ENCODE peak calls at places on chromosomes 6 and 20, in seven cellular contexts. N is T-cell; F is NCI-H2081; L is RPMI8226; W is activated T-cell treated with anti-CD3 and anti-CD28 coated beads, Interleukin-2, amount 50 U/mL, for 24 hours; B is ovary; J is iPS-NIHi11. K is an unnamed sample.

GRCh38 chr6:44297063-44298038 is 15.8 kb downstream of the AARS2 start:
- DNase-seq in B (peak; percentile 67), W (peak; percentile 76), L (peak; percentile 47), F (peak; percentile 63), N (peak; percentile 55), J (peak; percentile 87), K (no peak)

GRCh38 chr20:60453847-60454246 is 495.6 kb downstream of the CDH26 start:
- DNase-seq in N (no peak), L (no peak), B (no peak), J (peak; percentile 60), F (no peak), W (no peak), K (no peak)

GRCh38 chr20:60138263-60139127 is 180.3 kb downstream of the CDH26 start:
- DNase-seq in L (peak; percentile 83), B (peak; percentile 39), F (no peak), N (no peak), J (no peak), W (peak; percentile 66), K (no peak)

GRCh38 chr20:11890331-11891080 is 27.2 kb upstream of the BTBD3 start:
- DNase-seq in N (peak; percentile 24), W (peak; percentile 72), B (peak; percentile 90), L (peak; percentile 73), J (peak; percentile 91), F (peak; percentile 94), K (peak; percentile 91)

GRCh38 chr6:45663181-45664180 is 285.7 kb upstream of the SUPT3H start:
- DNase-seq in W (peak; percentile 75), L (no peak), J (peak; percentile 58), N (peak; percentile 45), F (no peak), B (peak; percentile 22), K (peak; percentile 36)

GRCh38 chr6:143549221-143549620 is 37.7 kb upstream of the FUCA2 start:
- DNase-seq in L (no peak), J (no peak), B (no peak), W (no peak), N (no peak), F (no peak), K (no peak)

GRCh38 chr6:15066433-15067337 is 179.2 kb upstream of the JARID2 start:
- DNase-seq in J (no peak), L (no peak), F (no peak), B (no peak), N (no peak), W (no peak), K (peak; percentile 8)

GRCh38 chr6:124758663-124759062 is 203.6 kb upstream of the RNF217 start:
- DNase-seq in J (no peak), B (no peak), F (no peak), W (no peak), N (no peak), L (no peak), K (no peak)

GRCh38 chr20:58131581-58132142 is 96.8 kb downstream of the ANKRD60 start:
- DNase-seq in J (no peak), B (no peak), F (peak; percentile 75), N (no peak), W (no peak), L (no peak), K (peak; percentile 89)

GRCh38 chr6:136250686-136251008 is 536 bp upstream of the MTFR2 start:
- DNase-seq in J (no peak), N (no peak), L (peak; percentile 5), F (no peak), B (no peak), W (no peak), K (no peak)

GRCh38 chr6:107660839-107661238 is 163.3 kb downstream of the SCML4 start:
- DNase-seq in W (no peak), J (no peak), L (no peak), B (no peak), N (no peak), F (no peak), K (no peak)

GRCh38 chr6:151374024-151374423 is 17.3 kb downstream of the ZBTB2 start:
- DNase-seq in J (no peak), W (no peak), L (no peak), F (no peak), B (no peak), N (no peak), K (no peak)

GRCh38 chr20:36606171-36607116 is 865 bp downstream of the RAB5IF start:
- DNase-seq in L (peak; percentile 63), F (no peak), B (no peak), W (no peak), J (no peak), N (no peak), K (peak; percentile 50)

K was measured in fibroblast of gingiva.